ENCODE peak calls at places on chromosomes 16 and 17, in four cellular contexts. W, F, C and X are unnamed samples.

GRCh38 chr17:81500026-81500425 is 12.6 kb downstream of the ACTG1 start:
- DNase-seq in W (no peak), F (no peak), C (no peak), X (no peak)

GRCh38 chr16:88341551-88342290 is 41.0 kb upstream of the ZNF469 start:
- DNase-seq in W (no peak), F (no peak), C (no peak), X (no peak)

GRCh38 chr16:69559164-69559563 is 6.6 kb upstream of the NFAT5 start:
- DNase-seq in W (no peak), F (no peak), C (no peak), X (no peak)

GRCh38 chr17:74282587-74283370 is 8.7 kb downstream of the DNAI2 start:
- DNase-seq in W (peak; percentile 19), F (no peak), C (no peak), X (no peak)

GRCh38 chr17:79951361-79952264 is 84.1 kb downstream of the TBC1D16 start:
- DNase-seq in W (no peak), F (peak; percentile 54), C (no peak), X (no peak)

GRCh38 chr16:55734665-55735064 is 78.9 kb downstream of the SLC6A2 start:
- DNase-seq in W (no peak), F (no peak), C (no peak), X (no peak)

GRCh38 chr17:63519972-63520882 is 2.9 kb upstream of the KCNH6 start:
- DNase-seq in W (no peak), F (no peak), C (no peak), X (no peak)

GRCh38 chr17:70804161-70804560 is 634.8 kb downstream of the KCNJ2 start:
- DNase-seq in W (no peak), F (peak; percentile 13), C (no peak), X (no peak)

GRCh38 chr17:40111221-40112128 is 10.3 kb upstream of the MSL1 start:
- DNase-seq in W (peak; percentile 59), F (peak; percentile 94), C (peak; percentile 70), X (peak; percentile 58)

GRCh38 chr16:29835926-29836325 is 15.7 kb downstream of the MVP start:
- DNase-seq in W (no peak), F (no peak), C (no peak), X (no peak)